ENCODE peak calls at places on chromosomes 11 and 22, in five cellular contexts. One of them, this sample, is unnamed.

GRCh38 chr22:29146101-29146560 is 59.6 kb upstream of the EMID1 start:
- DNase-seq in bronchial epithelial cell: no peak
- DNase-seq in GM13976: no peak
- DNase-seq in GM10248: no peak
- DNase-seq in CD8-positive, alpha-beta T cell: no peak
- DNase-seq in this sample: no peak

GRCh38 chr11:72446929-72447753 is 12.8 kb upstream of the CLPB start:
- DNase-seq in bronchial epithelial cell: peak; percentile 69
- DNase-seq in GM13976: peak; percentile 67
- DNase-seq in GM10248: peak; percentile 60
- DNase-seq in CD8-positive, alpha-beta T cell: no peak
- DNase-seq in this sample: no peak

GRCh38 chr11:67266424-67267187 is at the start of gene GRK2:
- DNase-seq in bronchial epithelial cell: no peak
- DNase-seq in GM13976: peak; percentile 74
- DNase-seq in GM10248: peak; percentile 63
- DNase-seq in CD8-positive, alpha-beta T cell: peak; percentile 47
- DNase-seq in this sample: no peak

GRCh38 chr11:114479331-114479730 is 40.1 kb downstream of the REXO2 start:
- DNase-seq in bronchial epithelial cell: peak; percentile 47
- DNase-seq in GM13976: no peak
- DNase-seq in GM10248: no peak
- DNase-seq in CD8-positive, alpha-beta T cell: no peak
- DNase-seq in this sample: no peak

GRCh38 chr11:56659755-56660154 is 3.7 kb upstream of the OR5AR1 start:
- DNase-seq in bronchial epithelial cell: no peak
- DNase-seq in GM13976: no peak
- DNase-seq in GM10248: no peak
- DNase-seq in CD8-positive, alpha-beta T cell: no peak
- DNase-seq in this sample: no peak

GRCh38 chr22:19806213-19807160 is 45.9 kb downstream of the TBX1 start:
- DNase-seq in bronchial epithelial cell: peak; percentile 87
- DNase-seq in GM13976: no peak
- DNase-seq in GM10248: no peak
- DNase-seq in CD8-positive, alpha-beta T cell: no peak
- DNase-seq in this sample: no peak

GRCh38 chr22:26546282-26546681 is 34.0 kb upstream of the TFIP11 start:
- DNase-seq in bronchial epithelial cell: no peak
- DNase-seq in GM13976: no peak
- DNase-seq in GM10248: no peak
- DNase-seq in CD8-positive, alpha-beta T cell: no peak
- DNase-seq in this sample: no peak

GRCh38 chr11:1946812-1947480 is at the start of gene MRPL23:
- DNase-seq in bronchial epithelial cell: no peak
- DNase-seq in GM13976: no peak
- DNase-seq in GM10248: no peak
- DNase-seq in CD8-positive, alpha-beta T cell: peak; percentile 24
- DNase-seq in this sample: no peak

GRCh38 chr11:17563248-17563647 is 16.2 kb downstream of the OTOG start:
- DNase-seq in bronchial epithelial cell: peak; percentile 18
- DNase-seq in GM13976: no peak
- DNase-seq in GM10248: no peak
- DNase-seq in CD8-positive, alpha-beta T cell: no peak
- DNase-seq in this sample: no peak

This sample was measured in CD4-positive, alpha-beta T cell.